ENCODE peak calls at places on chromosome 11, in ten cellular contexts. M is AG10803; X is OCI-LY7; S is dorsolateral prefrontal cortex; A is fibroblast of the aortic adventitia; Q is upper lobe of right lung; Z is heart left ventricle; V is CD8-positive, alpha-beta T cell; H is IMR-90; O is testis. F is an unnamed sample.

GRCh38 chr11:130122141-130122575 is 37.4 kb upstream of the ST14 start:
- DNase-seq in M (no peak), X (peak), S (no peak), A (no peak), Q (no peak), Z (no peak), V (no peak), H (no peak), O (no peak), F (no peak)

GRCh38 chr11:61297341-61297740 is 2.2 kb upstream of the VWCE start:
- DNase-seq in M (peak), X (no peak), S (no peak), A (no peak), Q (no peak), Z (no peak), V (no peak), H (peak), O (no peak), F (no peak)

GRCh38 chr11:858053-858992 is 15.7 kb downstream of the TSPAN4 start:
- DNase-seq in M (no peak), X (no peak), S (no peak), A (no peak), Q (no peak), Z (no peak), V (no peak), H (no peak), O (no peak), F (no peak)

GRCh38 chr11:3105791-3106735 is 48.8 kb upstream of the CARS1 start:
- DNase-seq in M (no peak), X (no peak), S (no peak), A (no peak), Q (peak), Z (no peak), V (no peak), H (no peak), O (no peak), F (no peak)

GRCh38 chr11:93213622-93214021 is 15.8 kb upstream of the SLC36A4 start:
- DNase-seq in M (no peak), X (no peak), S (no peak), A (no peak), Q (no peak), Z (no peak), V (no peak), H (no peak), O (no peak), F (no peak)

GRCh38 chr11:8638300-8638699 is 44.2 kb downstream of the TRIM66 start:
- DNase-seq in M (no peak), X (no peak), S (no peak), A (peak), Q (no peak), Z (no peak), V (no peak), H (peak), O (no peak), F (peak)

GRCh38 chr11:3074912-3075589 is 17.8 kb upstream of the CARS1 start:
- DNase-seq in M (no peak), X (no peak), S (no peak), A (no peak), Q (no peak), Z (peak), V (no peak), H (no peak), O (no peak), F (no peak)

GRCh38 chr11:121873770-121874169 is 242.2 kb downstream of the BLID start:
- DNase-seq in M (no peak), X (no peak), S (no peak), A (no peak), Q (no peak), Z (no peak), V (no peak), H (no peak), O (no peak), F (no peak)

GRCh38 chr11:69475866-69476714 is 5.4 kb upstream of the LINC01488 start:
- DNase-seq in M (no peak), X (no peak), S (no peak), A (no peak), Q (no peak), Z (no peak), V (no peak), H (no peak), O (no peak), F (no peak)

GRCh38 chr11:17831883-17832282 is 97.3 kb downstream of the KCNC1 start:
- DNase-seq in M (no peak), X (no peak), S (no peak), A (no peak), Q (no peak), Z (no peak), V (no peak), H (no peak), O (no peak), F (no peak)

GRCh38 chr11:17822021-17822781 is 87.6 kb downstream of the KCNC1 start:
- DNase-seq in M (peak), X (no peak), S (no peak), A (peak), Q (no peak), Z (peak), V (no peak), H (peak), O (no peak), F (peak)

GRCh38 chr11:17831228-17831627 is 96.6 kb downstream of the KCNC1 start:
- DNase-seq in M (no peak), X (no peak), S (no peak), A (no peak), Q (no peak), Z (no peak), V (no peak), H (no peak), O (no peak), F (no peak)

GRCh38 chr11:17828311-17828751 is 93.8 kb downstream of the KCNC1 start:
- DNase-seq in M (peak), X (no peak), S (peak), A (peak), Q (no peak), Z (peak), V (no peak), H (peak), O (peak), F (peak)

GRCh38 chr11:17827006-17827405 is 92.4 kb downstream of the KCNC1 start:
- DNase-seq in M (no peak), X (no peak), S (no peak), A (no peak), Q (no peak), Z (no peak), V (no peak), H (no peak), O (no peak), F (no peak)
- TF ChIP-seq CTCF in M (no peak), X (peak), S (no peak), A (no peak), Q (no peak), Z (no peak), V (no peak), H (peak), O (no peak), F (peak)

DNA sequence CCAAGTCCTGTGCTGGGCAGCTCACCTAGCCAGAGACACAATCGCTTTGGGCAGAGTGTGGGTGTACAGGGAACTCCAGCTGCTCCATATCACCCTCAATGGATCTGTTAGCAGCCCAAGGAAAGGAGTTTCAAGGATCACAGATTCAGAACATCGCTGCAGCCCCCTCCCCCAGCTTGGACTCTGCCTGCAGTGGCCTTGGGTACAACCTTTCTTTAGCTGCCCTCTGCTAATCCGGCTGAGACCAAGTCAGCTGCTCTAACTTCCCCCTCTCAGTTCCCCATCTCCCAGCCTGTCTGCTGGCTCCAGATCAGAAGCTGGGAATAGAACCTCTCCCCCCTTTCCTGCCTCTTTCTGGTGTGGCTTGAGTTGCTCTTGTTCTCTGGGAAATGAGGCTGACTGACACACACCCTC is 1.3 kb downstream of the TMEM86A start:
- DNase-seq in M (no peak), X (no peak), S (no peak), A (no peak), Q (no peak), Z (peak), V (no peak), H (no peak), O (peak), F (no peak)
- H3K4me3 ChIP-seq in M (no peak), X (no peak), S (peak), A (no peak), Q (peak), Z (peak), V (no peak), H (no peak), O (no peak), F (no peak)

GRCh38 chr11:5604896-5605295 is 8.5 kb downstream of the TRIM6 start:
- DNase-seq in M (no peak), X (no peak), S (no peak), A (no peak), Q (no peak), Z (no peak), V (no peak), H (no peak), O (no peak), F (no peak)

GRCh38 chr11:5608778-5609177 is 12.3 kb downstream of the TRIM6 start:
- DNase-seq in M (peak), X (no peak), S (no peak), A (peak), Q (no peak), Z (no peak), V (no peak), H (peak), O (no peak), F (no peak)

GRCh38 chr11:5610446-5610845 is 14.0 kb downstream of the TRIM6 start:
- DNase-seq in M (no peak), X (no peak), S (no peak), A (no peak), Q (no peak), Z (no peak), V (no peak), H (no peak), O (no peak), F (no peak)

GRCh38 chr11:5603326-5603725 is 6.9 kb downstream of the TRIM6 start:
- DNase-seq in M (no peak), X (no peak), S (peak), A (no peak), Q (no peak), Z (no peak), V (no peak), H (no peak), O (no peak), F (no peak)

DNA sequence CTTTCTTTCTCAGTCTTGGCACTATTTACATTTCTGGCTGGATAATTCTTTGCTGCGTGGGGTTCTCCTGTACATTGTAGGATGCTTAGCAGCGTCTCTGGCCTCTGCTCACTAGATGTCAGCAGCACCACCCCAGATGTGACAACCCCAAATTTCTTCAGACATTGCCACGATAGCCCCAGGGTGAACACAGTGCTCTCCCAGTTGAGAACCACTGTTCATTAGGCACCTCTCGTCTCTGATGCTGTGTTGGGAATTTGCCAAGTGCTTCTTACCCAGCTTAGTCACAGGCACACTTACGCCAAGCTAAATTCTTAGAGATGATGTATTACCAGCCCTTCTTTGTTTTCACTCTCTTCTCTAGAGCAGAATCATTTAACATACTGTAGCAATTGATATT is 9.4 kb downstream of the TRIM6 start:
- DNase-seq in M (peak), X (peak), S (no peak), A (peak), Q (no peak), Z (no peak), V (no peak), H (peak), O (no peak), F (peak)
- TF ChIP-seq CTCF in M (no peak), X (peak), S (no peak), A (peak), Q (no peak), Z (no peak), V (no peak), H (peak), O (no peak), F (peak)

GRCh38 chr11:119322360-119322739 is 5.4 kb upstream of the MCAM start:
- DNase-seq in M (no peak), X (no peak), S (no peak), A (no peak), Q (no peak), Z (no peak), V (no peak), H (no peak), O (no peak), F (no peak)
- H3K4me3 ChIP-seq in M (no peak), X (no peak), S (no peak), A (no peak), Q (no peak), Z (peak), V (no peak), H (no peak), O (no peak), F (no peak)

GRCh38 chr11:104219081-104219480 is 55.1 kb upstream of the PDGFD start:
- DNase-seq in M (peak), X (no peak), S (no peak), A (peak), Q (no peak), Z (no peak), V (no peak), H (peak), O (no peak), F (no peak)

DNA sequence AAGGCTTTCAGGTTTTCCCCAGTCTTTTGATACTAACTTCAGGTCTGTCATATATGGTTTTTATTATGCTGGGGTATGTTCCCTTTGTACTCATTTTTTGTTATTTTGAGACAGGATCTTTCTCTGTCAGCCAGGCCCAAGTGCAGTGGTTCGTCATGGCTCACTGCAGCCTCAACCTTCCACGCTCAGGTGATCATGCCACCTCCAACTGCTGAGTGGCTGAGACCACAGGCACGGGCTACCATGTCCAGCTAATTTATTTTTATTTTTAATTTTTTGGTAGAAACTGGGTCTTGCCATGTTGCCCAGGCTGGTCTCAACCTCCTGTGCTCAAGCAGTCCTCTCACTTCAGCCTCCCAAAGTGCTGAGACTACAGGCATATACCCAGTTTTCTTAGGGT is 50.6 kb upstream of the PDGFD start:
- DNase-seq in M (no peak), X (no peak), S (no peak), A (no peak), Q (no peak), Z (no peak), V (no peak), H (no peak), O (no peak), F (no peak)
- TF ChIP-seq CTCF in M (no peak), X (no peak), S (no peak), A (no peak), Q (no peak), Z (no peak), V (no peak), H (no peak), O (no peak), F (no peak)

F was measured in astrocyte of the spinal cord.